ENCODE peak calls at places on chromosomes 7 and 10, in seven cellular contexts. One of them, this sample, is unnamed.

GRCh38 chr7:19122018-19122588 is 4.7 kb upstream of the TWIST1 start:
- DNase-seq in amygdala: no peak
- DNase-seq in central memory CD4-positive, alpha-beta T cell: no peak
- DNase-seq in non-pigmented ciliary epithelial cell: no peak
- DNase-seq in H4: peak
- DNase-seq in Caki2: peak
- DNase-seq in T-helper 22 cell: no peak
- DNase-seq in this sample: peak

GRCh38 chr10:82934947-82935346 is 1060.0 kb downstream of the NRG3 start:
- DNase-seq in amygdala: no peak
- DNase-seq in central memory CD4-positive, alpha-beta T cell: no peak
- DNase-seq in non-pigmented ciliary epithelial cell: no peak
- DNase-seq in H4: no peak
- DNase-seq in Caki2: no peak
- DNase-seq in T-helper 22 cell: no peak
- DNase-seq in this sample: no peak

GRCh38 chr7:47551550-47552121 is 30.3 kb downstream of the TNS3 start:
- DNase-seq in amygdala: no peak
- DNase-seq in central memory CD4-positive, alpha-beta T cell: no peak
- DNase-seq in non-pigmented ciliary epithelial cell: no peak
- DNase-seq in H4: no peak
- DNase-seq in Caki2: no peak
- DNase-seq in T-helper 22 cell: no peak
- DNase-seq in this sample: peak

GRCh38 chr10:130686680-130687300 is 550.6 kb downstream of the GLRX3 start:
- DNase-seq in amygdala: no peak
- DNase-seq in central memory CD4-positive, alpha-beta T cell: no peak
- DNase-seq in non-pigmented ciliary epithelial cell: no peak
- DNase-seq in H4: no peak
- DNase-seq in Caki2: no peak
- DNase-seq in T-helper 22 cell: no peak
- DNase-seq in this sample: no peak

GRCh38 chr7:45915606-45916005 is 5.5 kb downstream of the IGFBP3 start:
- DNase-seq in amygdala: no peak
- DNase-seq in central memory CD4-positive, alpha-beta T cell: no peak
- DNase-seq in non-pigmented ciliary epithelial cell: no peak
- DNase-seq in H4: no peak
- DNase-seq in Caki2: no peak
- DNase-seq in T-helper 22 cell: no peak
- DNase-seq in this sample: no peak

GRCh38 chr10:124962421-124962820 is 20.5 kb downstream of the ZRANB1 start:
- DNase-seq in amygdala: no peak
- DNase-seq in central memory CD4-positive, alpha-beta T cell: no peak
- DNase-seq in non-pigmented ciliary epithelial cell: no peak
- DNase-seq in H4: no peak
- DNase-seq in Caki2: no peak
- DNase-seq in T-helper 22 cell: no peak
- DNase-seq in this sample: peak

GRCh38 chr10:72274213-72274729 is 547 bp downstream of the DDIT4 start:
- DNase-seq in amygdala: no peak
- DNase-seq in central memory CD4-positive, alpha-beta T cell: no peak
- DNase-seq in non-pigmented ciliary epithelial cell: no peak
- DNase-seq in H4: no peak
- DNase-seq in Caki2: no peak
- DNase-seq in T-helper 22 cell: no peak
- DNase-seq in this sample: no peak

GRCh38 chr7:29199776-29200175 is 5.2 kb downstream of the CHN2 start:
- DNase-seq in amygdala: no peak
- DNase-seq in central memory CD4-positive, alpha-beta T cell: no peak
- DNase-seq in non-pigmented ciliary epithelial cell: no peak
- DNase-seq in H4: no peak
- DNase-seq in Caki2: no peak
- DNase-seq in T-helper 22 cell: no peak
- DNase-seq in this sample: no peak

GRCh38 chr7:94182066-94182465 is 177.9 kb upstream of the BET1 start:
- DNase-seq in amygdala: no peak
- DNase-seq in central memory CD4-positive, alpha-beta T cell: no peak
- DNase-seq in non-pigmented ciliary epithelial cell: peak
- DNase-seq in H4: peak
- DNase-seq in Caki2: peak
- DNase-seq in T-helper 22 cell: no peak
- DNase-seq in this sample: peak

GRCh38 chr10:80453715-80454525 is at the start of gene TSPAN14:
- DNase-seq in amygdala: peak
- DNase-seq in central memory CD4-positive, alpha-beta T cell: peak
- DNase-seq in non-pigmented ciliary epithelial cell: no peak
- DNase-seq in H4: peak
- DNase-seq in Caki2: peak
- DNase-seq in T-helper 22 cell: peak
- DNase-seq in this sample: peak

GRCh38 chr7:9189683-9190082 is 756.3 kb downstream of the NXPH1 start:
- DNase-seq in amygdala: no peak
- DNase-seq in central memory CD4-positive, alpha-beta T cell: no peak
- DNase-seq in non-pigmented ciliary epithelial cell: no peak
- DNase-seq in H4: no peak
- DNase-seq in Caki2: no peak
- DNase-seq in T-helper 22 cell: no peak
- DNase-seq in this sample: no peak

GRCh38 chr7:13990319-13990983 is 985 bp upstream of the ETV1 start:
- DNase-seq in amygdala: no peak
- DNase-seq in central memory CD4-positive, alpha-beta T cell: peak
- DNase-seq in non-pigmented ciliary epithelial cell: no peak
- DNase-seq in H4: peak
- DNase-seq in Caki2: peak
- DNase-seq in T-helper 22 cell: no peak
- DNase-seq in this sample: peak